ENCODE peak calls at places on chromosomes 11 and 22, in ten cellular contexts. O is pancreas; I is HTR-8/SVneo; U is activated CD4-positive, alpha-beta T cell treated with anti-CD3 and anti-CD28 coated beads for 48 hours; N is stimulated activated CD8-positive, alpha-beta memory T cell treated with anti-CD3 and anti-CD28 coated beads, Interleukin-15, amount 100 ng/mL, for 1 hour; G is ACHN; Z is T-helper 9 cell; X is astrocyte of the spinal cord; E is GM13977; K is NCI-H1694. F is an unnamed sample.

GRCh38 chr11:67584205-67584880 is 731 bp downstream of the GSTP1 start:
- DNase-seq in O (peak), I (no peak), U (peak), N (no peak), G (no peak), Z (no peak), X (peak), E (peak), K (no peak), F (no peak)

GRCh38 chr11:124801014-124801413 is 808 bp upstream of the MSANTD2 start:
- DNase-seq in O (no peak), I (no peak), U (peak), N (no peak), G (peak), Z (no peak), X (no peak), E (no peak), K (no peak), F (no peak)

GRCh38 chr11:94806436-94806835 is 38.3 kb downstream of the AMOTL1 start:
- DNase-seq in O (no peak), I (no peak), U (no peak), N (no peak), G (no peak), Z (no peak), X (no peak), E (no peak), K (no peak), F (no peak)

GRCh38 chr11:132318421-132319157 is 948.2 kb downstream of the NTM start:
- DNase-seq in O (no peak), I (no peak), U (no peak), N (no peak), G (peak), Z (no peak), X (peak), E (no peak), K (no peak), F (no peak)

GRCh38 chr11:73649206-73649605 is 2.8 kb downstream of the PLEKHB1 start:
- DNase-seq in O (no peak), I (no peak), U (no peak), N (no peak), G (no peak), Z (no peak), X (no peak), E (no peak), K (no peak), F (no peak)

GRCh38 chr11:117520201-117520600 is 192.5 kb downstream of the CEP164 start:
- DNase-seq in O (no peak), I (no peak), U (no peak), N (no peak), G (peak), Z (no peak), X (no peak), E (no peak), K (no peak), F (no peak)

GRCh38 chr11:46338636-46338987 is 8.7 kb upstream of the DGKZ start:
- DNase-seq in O (no peak), I (no peak), U (no peak), N (no peak), G (no peak), Z (no peak), X (no peak), E (no peak), K (no peak), F (peak)

GRCh38 chr22:17368144-17368726 is 1.0 kb upstream of the CECR2 start:
- DNase-seq in O (no peak), I (no peak), U (no peak), N (no peak), G (no peak), Z (no peak), X (no peak), E (no peak), K (peak), F (peak)

GRCh38 chr22:43992331-43992821 is 31.7 kb upstream of the PARVB start:
- DNase-seq in O (no peak), I (no peak), U (no peak), N (no peak), G (no peak), Z (no peak), X (peak), E (no peak), K (no peak), F (peak)

GRCh38 chr11:31968774-31969433 is 122.0 kb upstream of the RCN1 start:
- DNase-seq in O (no peak), I (peak), U (no peak), N (no peak), G (peak), Z (no peak), X (peak), E (no peak), K (peak), F (peak)

GRCh38 chr22:17706451-17706900 is 67.8 kb downstream of the BID start:
- DNase-seq in O (no peak), I (peak), U (peak), N (no peak), G (peak), Z (no peak), X (peak), E (peak), K (no peak), F (no peak)

GRCh38 chr11:69355346-69355940 is 61.5 kb downstream of the MYEOV start:
- DNase-seq in O (no peak), I (no peak), U (no peak), N (no peak), G (no peak), Z (no peak), X (no peak), E (no peak), K (no peak), F (no peak)

GRCh38 chr11:35126879-35127576 is 11.9 kb upstream of the CD44 start:
- DNase-seq in O (no peak), I (no peak), U (no peak), N (no peak), G (no peak), Z (no peak), X (no peak), E (no peak), K (no peak), F (no peak)

GRCh38 chr11:10298342-10298741 is 4.3 kb upstream of the SBF2 start:
- DNase-seq in O (no peak), I (no peak), U (peak), N (no peak), G (peak), Z (peak), X (peak), E (peak), K (no peak), F (no peak)

GRCh38 chr11:1796297-1797011 is 32.7 kb upstream of the CTSD start:
- DNase-seq in O (no peak), I (no peak), U (no peak), N (no peak), G (no peak), Z (no peak), X (no peak), E (no peak), K (no peak), F (no peak)

GRCh38 chr22:48937032-48937639 is 890.5 kb downstream of the BRD1 start:
- DNase-seq in O (no peak), I (no peak), U (no peak), N (no peak), G (no peak), Z (no peak), X (no peak), E (no peak), K (no peak), F (no peak)

GRCh38 chr11:91366816-91367215 is 857.8 kb upstream of the FAT3 start:
- DNase-seq in O (no peak), I (no peak), U (no peak), N (no peak), G (no peak), Z (no peak), X (no peak), E (no peak), K (no peak), F (no peak)

GRCh38 chr22:17120281-17120680 is 879 bp downstream of the TMEM121B start:
- DNase-seq in O (peak), I (peak), U (peak), N (no peak), G (peak), Z (peak), X (peak), E (peak), K (no peak), F (no peak)

GRCh38 chr22:40345801-40346177 is 511 bp upstream of the ADSL start:
- DNase-seq in O (peak), I (peak), U (peak), N (no peak), G (peak), Z (peak), X (no peak), E (peak), K (no peak), F (peak)